ENCODE peak calls at places on chromosomes 1 and 21, in six cellular contexts. F is psoas muscle, X is fibroblast of pulmonary artery, P is cardiac fibroblast, E is Caco-2, Q is choroid plexus epithelial cell. Y is an unnamed sample.

GRCh38 chr1:152457561-152457960 is 43.5 kb upstream of the CRNN start:
- DNase-seq in F (no peak), X (no peak), P (no peak), E (no peak), Q (no peak), Y (no peak)

GRCh38 chr1:202145325-202146140 is 996 bp upstream of the ARL8A start:
- DNase-seq in F (no peak), X (no peak), P (no peak), E (no peak), Q (no peak), Y (no peak)

GRCh38 chr1:185341196-185341781 is 24.2 kb upstream of the IVNS1ABP start:
- DNase-seq in F (no peak), X (no peak), P (no peak), E (no peak), Q (no peak), Y (no peak)

GRCh38 chr1:85313888-85314696 is 37.7 kb upstream of the BCL10 start:
- DNase-seq in F (peak), X (peak), P (peak), E (no peak), Q (peak), Y (peak)

GRCh38 chr1:218775476-218776170 is 398.1 kb upstream of the LYPLAL1 start:
- DNase-seq in F (no peak), X (peak), P (no peak), E (no peak), Q (no peak), Y (no peak)

GRCh38 chr1:199843856-199844255 is 183.7 kb upstream of the NR5A2 start:
- DNase-seq in F (no peak), X (peak), P (no peak), E (no peak), Q (no peak), Y (no peak)

GRCh38 chr1:200336111-200336845 is 73.6 kb downstream of the ZNF281 start:
- DNase-seq in F (no peak), X (peak), P (peak), E (peak), Q (peak), Y (peak)

GRCh38 chr1:205590777-205591513 is 40.9 kb downstream of the ELK4 start:
- DNase-seq in F (no peak), X (no peak), P (no peak), E (no peak), Q (no peak), Y (no peak)

GRCh38 chr1:205701405-205701804 is 21.1 kb upstream of the SLC45A3 start:
- DNase-seq in F (no peak), X (no peak), P (no peak), E (no peak), Q (no peak), Y (no peak)

GRCh38 chr1:27993241-27993640 is 33.5 kb downstream of the XKR8 start:
- DNase-seq in F (no peak), X (peak), P (peak), E (no peak), Q (peak), Y (no peak)

GRCh38 chr1:42379794-42380616 is 587 bp upstream of the RIMKLA start:
- DNase-seq in F (no peak), X (peak), P (peak), E (peak), Q (peak), Y (peak)

GRCh38 chr1:196774603-196775002 is at the start of gene CFHR3:
- DNase-seq in F (no peak), X (no peak), P (no peak), E (no peak), Q (no peak), Y (no peak)

GRCh38 chr1:202628646-202629215 is 81.5 kb downstream of the SYT2 start:
- DNase-seq in F (peak), X (no peak), P (no peak), E (no peak), Q (no peak), Y (no peak)

GRCh38 chr1:246837418-246838117 is 94.2 kb downstream of the AHCTF1 start:
- DNase-seq in F (no peak), X (peak), P (peak), E (no peak), Q (peak), Y (peak)

GRCh38 chr1:155831279-155831976 is 25.6 kb downstream of the GON4L start:
- DNase-seq in F (no peak), X (no peak), P (no peak), E (no peak), Q (no peak), Y (no peak)

GRCh38 chr1:10387611-10388386 is 11.1 kb upstream of the PGD start:
- DNase-seq in F (peak), X (peak), P (peak), E (peak), Q (peak), Y (peak)

GRCh38 chr1:16716691-16717173 is 23.6 kb upstream of the RNU1-4 start:
- DNase-seq in F (peak), X (no peak), P (no peak), E (no peak), Q (no peak), Y (no peak)

GRCh38 chr1:220954321-220954720 is 75.1 kb downstream of the HLX start:
- DNase-seq in F (no peak), X (no peak), P (peak), E (no peak), Q (no peak), Y (no peak)

GRCh38 chr1:26130695-26131094 is 19.1 kb downstream of the PDIK1L start:
- DNase-seq in F (no peak), X (no peak), P (no peak), E (no peak), Q (no peak), Y (no peak)

GRCh38 chr1:85581802-85582686 is 1.5 kb downstream of the CCN1 start:
- DNase-seq in F (peak), X (peak), P (peak), E (peak), Q (peak), Y (peak)

GRCh38 chr21:35323947-35324346 is 274.8 kb upstream of the RUNX1 start:
- DNase-seq in F (no peak), X (peak), P (no peak), E (no peak), Q (peak), Y (no peak)

GRCh38 chr1:58768971-58769808 is 14.7 kb downstream of the JUN start:
- DNase-seq in F (peak), X (peak), P (peak), E (peak), Q (peak), Y (peak)

GRCh38 chr1:6241887-6242740 is 1.9 kb upstream of the HES3 start:
- DNase-seq in F (peak), X (no peak), P (no peak), E (no peak), Q (peak), Y (no peak)

GRCh38 chr1:25568090-25568833 is 24.9 kb downstream of the LDLRAP1 start:
- DNase-seq in F (peak), X (peak), P (peak), E (peak), Q (peak), Y (peak)

GRCh38 chr1:207868769-207869721 is 41.9 kb downstream of the CD34 start:
- DNase-seq in F (peak), X (peak), P (peak), E (peak), Q (peak), Y (peak)

GRCh38 chr1:211133841-211134669 is at the start of gene KCNH1:
- DNase-seq in F (peak), X (peak), P (peak), E (peak), Q (peak), Y (peak)

GRCh38 chr1:2518528-2518927 is 7.9 kb downstream of the PANK4 start:
- DNase-seq in F (no peak), X (no peak), P (no peak), E (no peak), Q (no peak), Y (no peak)

GRCh38 chr21:46128983-46129571 is 26.3 kb downstream of the FTCD start:
- DNase-seq in F (peak), X (no peak), P (no peak), E (no peak), Q (no peak), Y (no peak)

GRCh38 chr1:16237343-16237830 is 404 bp upstream of the CPLANE2 start:
- DNase-seq in F (no peak), X (peak), P (peak), E (no peak), Q (no peak), Y (no peak)

GRCh38 chr1:229430761-229431269 is 3.1 kb downstream of the ACTA1 start:
- DNase-seq in F (peak), X (peak), P (peak), E (peak), Q (peak), Y (no peak)

GRCh38 chr1:183165456-183165855 is 20.6 kb upstream of the LAMC2 start:
- DNase-seq in F (no peak), X (no peak), P (no peak), E (no peak), Q (no peak), Y (no peak)

GRCh38 chr1:241703001-241703400 is 50.9 kb downstream of the WDR64 start:
- DNase-seq in F (no peak), X (no peak), P (peak), E (no peak), Q (no peak), Y (peak)

GRCh38 chr21:32387151-32387550 is 5.7 kb downstream of the URB1 start:
- DNase-seq in F (no peak), X (no peak), P (no peak), E (no peak), Q (no peak), Y (no peak)

GRCh38 chr1:184497962-184498723 is 111.3 kb downstream of the C1orf21 start:
- DNase-seq in F (no peak), X (no peak), P (no peak), E (no peak), Q (no peak), Y (peak)

GRCh38 chr1:16625497-16626408 is 12.4 kb upstream of the NBPF1 start:
- DNase-seq in F (no peak), X (no peak), P (no peak), E (no peak), Q (no peak), Y (no peak)

GRCh38 chr1:181676269-181676668 is 193.0 kb downstream of the CACNA1E start:
- DNase-seq in F (no peak), X (no peak), P (peak), E (peak), Q (peak), Y (peak)

GRCh38 chr1:150926094-150926741 is at the start of gene SETDB1:
- DNase-seq in F (peak), X (peak), P (peak), E (peak), Q (peak), Y (peak)
- TF ChIP-seq CTCF in F (no peak), X (no peak), P (no peak), E (no peak), Q (no peak), Y (no peak)

GRCh38 chr21:40245021-40245420 is 377.8 kb downstream of the PCP4 start:
- DNase-seq in F (no peak), X (no peak), P (no peak), E (no peak), Q (no peak), Y (no peak)

GRCh38 chr21:40242586-40242985 is 375.3 kb downstream of the PCP4 start:
- DNase-seq in F (no peak), X (no peak), P (no peak), E (no peak), Q (no peak), Y (no peak)

DNA sequence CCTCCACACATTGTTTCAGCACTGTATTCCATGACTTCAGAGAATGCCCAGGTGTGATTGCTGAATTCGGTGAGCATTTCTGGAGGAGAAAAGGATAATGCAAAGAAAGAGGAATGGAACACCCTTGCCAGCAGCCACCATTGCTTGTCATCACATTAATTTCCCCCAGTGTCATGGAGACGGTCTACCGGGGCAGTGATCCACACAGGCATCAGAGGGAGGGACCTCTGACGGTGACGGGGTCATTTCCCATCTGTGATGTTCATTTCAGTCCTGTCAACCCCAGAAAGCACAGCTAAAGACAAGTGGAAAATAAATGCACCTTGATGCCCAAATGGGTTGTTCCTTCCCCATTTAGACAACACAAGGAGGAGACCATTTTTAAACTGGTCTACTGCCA is 376.4 kb downstream of the PCP4 start:
- DNase-seq in F (no peak), X (no peak), P (no peak), E (no peak), Q (no peak), Y (no peak)
- TF ChIP-seq CTCF in F (no peak), X (no peak), P (no peak), E (no peak), Q (no peak), Y (no peak)

GRCh38 chr1:23661887-23662286 is 29.7 kb upstream of the RPL11 start:
- DNase-seq in F (no peak), X (no peak), P (no peak), E (no peak), Q (no peak), Y (peak)

GRCh38 chr1:23660671-23661070 is 30.9 kb upstream of the RPL11 start:
- DNase-seq in F (no peak), X (no peak), P (no peak), E (no peak), Q (no peak), Y (no peak)

GRCh38 chr1:23667411-23667810 is 24.2 kb upstream of the RPL11 start:
- DNase-seq in F (no peak), X (no peak), P (no peak), E (peak), Q (no peak), Y (no peak)

GRCh38 chr1:23670709-23671108 is 20.9 kb upstream of the RPL11 start:
- DNase-seq in F (no peak), X (no peak), P (no peak), E (no peak), Q (no peak), Y (no peak)

GRCh38 chr1:23664837-23665795 is 26.5 kb upstream of the RPL11 start:
- DNase-seq in F (no peak), X (peak), P (peak), E (no peak), Q (peak), Y (peak)
- TF ChIP-seq CTCF in F (peak), X (peak), P (peak), E (peak), Q (peak), Y (peak)

DNA sequence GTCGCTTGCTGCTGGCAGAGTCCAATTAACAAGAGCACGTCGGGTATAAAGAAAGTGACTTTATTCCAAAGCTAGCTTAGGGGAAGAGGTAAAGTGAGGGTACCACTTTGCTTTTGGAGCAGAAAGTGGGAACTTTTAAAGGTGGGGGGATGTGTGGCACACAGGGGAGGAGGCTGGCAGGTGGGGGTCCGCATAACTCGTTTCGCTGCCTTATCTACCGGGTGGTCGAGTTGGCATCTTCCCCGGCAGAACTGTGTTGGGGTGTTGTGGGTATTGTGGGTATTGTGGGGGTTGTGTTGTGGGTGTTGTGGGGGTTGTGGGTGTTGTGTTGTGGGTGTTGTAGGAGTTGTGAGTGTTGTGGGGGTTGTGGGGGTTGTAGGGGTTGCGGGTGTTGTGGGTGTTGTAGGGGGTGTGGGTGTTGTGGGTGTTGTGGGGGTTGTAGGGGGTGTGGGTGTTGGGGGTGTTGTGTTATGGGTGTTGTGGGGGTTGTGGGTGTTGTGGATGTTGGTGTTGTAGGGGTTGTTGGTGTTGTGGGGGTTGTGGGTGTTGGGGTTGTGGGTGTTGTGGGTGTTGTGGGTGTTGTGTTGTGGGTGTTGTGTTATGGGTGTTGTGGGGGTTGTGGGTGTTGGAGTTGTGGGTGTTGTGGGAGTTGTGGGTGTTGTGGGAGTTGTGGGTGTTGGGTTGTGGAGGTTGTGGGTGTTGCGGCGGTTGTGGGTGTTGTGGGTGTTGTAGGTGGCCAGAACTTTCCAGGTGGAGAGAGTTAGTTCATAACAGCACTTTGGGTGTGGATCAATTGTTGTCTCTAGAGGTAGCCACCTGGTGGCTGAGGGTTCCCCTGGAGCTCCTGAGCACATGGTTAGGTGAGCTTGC is 52.7 kb downstream of the AGPAT3 start:
- DNase-seq in F (no peak), X (no peak), P (no peak), E (no peak), Q (no peak), Y (peak)
- TF ChIP-seq CTCF in F (no peak), X (no peak), P (no peak), E (peak), Q (peak), Y (no peak)

GRCh38 chr1:46132529-46133180 is at the start of gene PIK3R3:
- DNase-seq in F (peak), X (peak), P (peak), E (peak), Q (peak), Y (peak)
- TF ChIP-seq CTCF in F (no peak), X (no peak), P (no peak), E (no peak), Q (no peak), Y (no peak)

GRCh38 chr1:83882906-83883305 is 116.0 kb downstream of the TTLL7 start:
- DNase-seq in F (no peak), X (peak), P (peak), E (no peak), Q (peak), Y (peak)
- TF ChIP-seq CTCF in F (no peak), X (peak), P (peak), E (no peak), Q (peak), Y (peak)

GRCh38 chr1:215566556-215567490 is at the start of gene KCTD3:
- DNase-seq in F (peak), X (peak), P (peak), E (peak), Q (peak), Y (peak)

GRCh38 chr1:215569987-215570824 is 3.1 kb downstream of the KCTD3 start:
- DNase-seq in F (no peak), X (peak), P (peak), E (no peak), Q (no peak), Y (peak)

GRCh38 chr1:215568287-215568692 is 1.2 kb downstream of the KCTD3 start:
- DNase-seq in F (no peak), X (peak), P (peak), E (no peak), Q (peak), Y (peak)

DNA sequence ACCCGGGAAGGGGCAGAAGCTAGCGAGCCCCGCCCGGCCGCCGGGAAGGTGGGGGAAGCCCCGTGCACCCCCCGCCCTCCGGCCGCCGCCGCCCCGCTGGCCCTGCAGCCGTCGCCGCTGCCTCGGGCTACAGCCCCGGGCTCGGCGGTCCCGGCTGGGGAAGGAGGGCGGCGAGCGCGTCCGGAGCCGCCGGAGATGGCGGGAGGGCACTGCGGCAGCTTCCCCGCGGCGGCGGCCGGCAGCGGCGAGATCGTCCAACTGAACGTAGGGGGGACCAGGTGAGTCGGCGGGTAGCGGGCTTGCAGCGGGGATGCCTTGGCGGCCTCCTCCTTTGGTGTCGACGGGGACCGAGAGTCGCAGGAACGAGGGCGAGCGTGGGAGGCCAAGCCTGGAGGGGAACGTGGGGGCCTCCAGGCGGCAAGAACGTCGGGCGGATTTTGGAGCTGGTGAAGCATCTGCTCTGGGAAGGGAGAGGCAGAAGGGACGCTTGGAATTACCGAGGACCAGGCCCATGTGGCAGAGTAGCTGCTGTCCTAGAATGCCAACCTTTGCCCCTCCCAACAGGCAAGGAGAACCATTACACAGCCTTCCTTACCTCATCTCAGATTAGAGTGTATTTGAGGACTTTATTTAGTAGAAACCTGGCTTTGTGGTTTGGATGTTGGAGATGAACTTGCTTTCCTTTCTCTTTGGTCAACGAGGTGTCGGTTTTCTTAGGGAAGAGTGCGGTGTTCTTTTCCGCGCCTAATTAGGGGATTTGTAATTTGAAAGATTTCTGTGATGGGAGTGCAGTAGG is 585 bp downstream of the KCTD3 start:
- DNase-seq in F (peak), X (peak), P (peak), E (peak), Q (peak), Y (peak)
- TF ChIP-seq CTCF in F (no peak), X (no peak), P (no peak), E (no peak), Q (no peak), Y (no peak)

Y was measured in MCF 10A.